ENCODE peak calls at places on chromosomes 7 and 10, in six cellular contexts. J is AG09319; R is HL-60; M is activated CD8-positive, alpha-beta T cell treated with anti-CD3 and anti-CD28 coated beads for 36 hours; K is AG09309; I is omental fat pad. S is an unnamed sample.

GRCh38 chr7:153370092-153370491 is 610.5 kb downstream of the ACTR3B start:
- DNase-seq in J (no peak), I (no peak), K (no peak), R (no peak), M (no peak), S (no peak)

GRCh38 chr7:44959433-44959951 is 19.3 kb downstream of the MYO1G start:
- DNase-seq in J (no peak), M (peak), I (no peak), R (peak), K (no peak), S (peak)

GRCh38 chr10:25080880-25081581 is 64.6 kb downstream of the THNSL1 start:
- DNase-seq in I (peak), R (peak), M (peak), J (peak), K (peak), S (no peak)

GRCh38 chr10:101136007-101136707 is 5.1 kb downstream of the TLX1 start:
- DNase-seq in K (no peak), I (no peak), R (no peak), M (peak), J (no peak), S (no peak)

GRCh38 chr10:113052076-113052830 is 102.2 kb downstream of the TCF7L2 start:
- DNase-seq in K (no peak), M (no peak), J (no peak), R (no peak), I (no peak), S (no peak)

GRCh38 chr10:118301211-118301610 is 40.9 kb downstream of the FAM204A start:
- DNase-seq in I (no peak), K (no peak), R (no peak), M (no peak), J (no peak), S (no peak)

GRCh38 chr7:36441344-36442022 is 51.8 kb downstream of the ANLN start:
- DNase-seq in R (no peak), J (no peak), I (no peak), K (no peak), M (no peak), S (no peak)

GRCh38 chr7:132145466-132145865 is 430.8 kb downstream of the PLXNA4 start:
- DNase-seq in K (peak), I (no peak), R (no peak), M (no peak), J (no peak), S (no peak)

DNA sequence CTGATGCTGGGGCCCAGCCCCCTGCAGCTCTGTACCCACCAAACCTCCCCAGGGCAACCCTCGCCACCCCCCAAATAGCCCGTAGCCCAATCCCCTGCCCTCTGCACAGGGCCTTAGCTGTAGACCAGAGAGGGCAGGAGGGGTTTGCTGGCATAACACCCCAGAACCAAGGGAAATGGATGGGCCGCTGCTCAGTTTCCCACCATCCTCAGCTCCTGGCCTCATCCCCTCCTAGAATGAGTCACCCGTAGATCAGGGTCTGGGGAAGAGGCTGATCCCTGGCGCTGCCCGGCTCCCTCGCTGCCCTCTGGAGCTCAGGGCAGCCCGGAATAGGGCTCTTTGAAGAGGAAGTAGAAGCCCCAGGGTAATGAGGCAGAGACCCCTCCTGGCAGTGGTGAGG is 31.2 kb downstream of the LDB3 start:
- DNase-seq in I (no peak), M (no peak), K (no peak), R (no peak), J (no peak), S (peak)
- TF ChIP-seq CTCF in I (no peak), M (no peak), K (no peak), R (no peak), J (no peak), S (no peak)

DNA sequence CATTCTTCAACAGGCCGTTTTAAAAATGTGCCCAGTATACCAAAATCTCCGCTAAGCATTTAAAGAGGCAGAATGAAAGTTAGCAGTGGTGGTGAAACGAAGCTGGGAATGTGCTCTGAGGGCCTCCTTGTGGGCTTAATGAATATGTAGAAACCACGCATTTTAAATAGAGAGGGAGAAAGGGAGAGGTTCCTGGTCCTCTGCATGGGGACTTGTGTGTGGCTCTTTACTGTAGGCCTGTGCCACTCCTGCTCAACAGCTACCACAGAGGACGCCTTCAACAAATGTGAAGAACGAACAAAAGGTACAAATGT is 170.6 kb downstream of the EGFR start:
- DNase-seq in I (no peak), R (no peak), K (no peak), M (no peak), J (no peak), S (no peak)
- TF ChIP-seq CTCF in I (no peak), R (no peak), K (no peak), M (no peak), J (no peak), S (peak)

DNA sequence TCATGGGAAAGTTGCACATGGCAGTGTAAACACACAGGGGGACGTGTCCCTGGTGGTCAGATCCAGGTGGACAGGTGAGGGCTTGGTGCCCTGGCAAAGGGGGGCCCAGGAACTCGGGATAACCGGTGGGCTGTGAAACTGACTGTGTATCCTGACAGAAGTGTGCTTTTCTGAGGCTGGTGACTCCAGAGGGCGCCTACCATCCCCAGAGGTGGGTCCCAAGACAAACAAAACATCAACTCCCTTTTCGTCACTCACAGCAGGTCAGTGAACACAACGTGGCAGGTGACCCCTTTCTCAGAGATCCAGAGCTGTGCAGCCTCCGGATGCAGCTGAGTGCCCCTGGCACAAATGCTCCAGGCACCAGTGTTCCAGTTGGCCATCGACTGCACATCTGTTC is 56.0 kb upstream of the DDC start:
- DNase-seq in R (no peak), J (no peak), M (no peak), K (no peak), I (no peak), S (no peak)
- TF ChIP-seq CTCF in R (no peak), J (no peak), M (no peak), K (no peak), I (no peak), S (no peak)

GRCh38 chr10:7218974-7219373 is 191.9 kb downstream of the SFMBT2 start:
- DNase-seq in J (no peak), K (no peak), M (no peak), I (no peak), R (no peak), S (no peak)
- TF ChIP-seq CTCF in J (no peak), K (no peak), M (no peak), I (no peak), R (no peak), S (peak)

GRCh38 chr7:158614695-158615094 is 27.1 kb upstream of the PTPRN2 start:
- DNase-seq in R (no peak), M (no peak), K (peak), J (peak), I (no peak), S (no peak)
- TF ChIP-seq CTCF in R (no peak), M (no peak), K (no peak), J (no peak), I (no peak), S (peak)

S was measured in chondrocyte.